ENCODE peak calls at places on chromosomes 12 and 14, in six cellular contexts. K is stimulated activated CD4-positive, alpha-beta T cell treated with anti-CD3 and anti-CD28 coated beads, Interleukin-12 subunit alpha, Interleukin-12 subunit beta, amount 100 ng/mL, for 4 hours; Y is neural crest cell; T is activated naive CD4-positive, alpha-beta T cell treated with anti-CD3 and anti-CD28 coated beads, Interleukin-2, amount 10 ng/mL, durations not matched to agents 7 days and 5 days; F is CD4-positive, alpha-beta T cell; L is K562. O is an unnamed sample.

GRCh38 chr12:52370906-52371608 is 3.8 kb upstream of the KRT85 start:
- DNase-seq in K (no peak), Y (no peak), T (no peak), F (no peak), L (no peak), O (no peak)

GRCh38 chr12:981956-982355 is 9.1 kb upstream of the ERC1 start:
- DNase-seq in K (no peak), Y (no peak), T (no peak), F (no peak), L (no peak), O (no peak)

GRCh38 chr12:12229556-12230092 is 37.2 kb downstream of the LRP6 start:
- DNase-seq in K (no peak), Y (no peak), T (no peak), F (no peak), L (no peak), O (no peak)

GRCh38 chr14:20641591-20641990 is at the start of gene OR6S1:
- DNase-seq in K (no peak), Y (no peak), T (no peak), F (no peak), L (no peak), O (no peak)

GRCh38 chr14:41668346-41668745 is 61.7 kb downstream of the LRFN5 start:
- DNase-seq in K (no peak), Y (no peak), T (no peak), F (no peak), L (no peak), O (no peak)

GRCh38 chr12:131929530-131930456 is 717 bp downstream of the PUS1 start:
- DNase-seq in K (peak; percentile 34), Y (peak; percentile 29), T (peak; percentile 64), F (peak; percentile 17), L (peak; percentile 81), O (peak; percentile 53)

GRCh38 chr14:36520601-36521525 is 831 bp upstream of the NKX2-1 start:
- DNase-seq in K (no peak), Y (peak; percentile 55), T (no peak), F (no peak), L (peak; percentile 29), O (peak; percentile 87)

GRCh38 chr12:114579389-114579788 is 104.6 kb downstream of the TBX3 start:
- DNase-seq in K (no peak), Y (no peak), T (no peak), F (no peak), L (no peak), O (no peak)

GRCh38 chr12:68237523-68238070 is 12.0 kb upstream of the IL26 start:
- DNase-seq in K (no peak), Y (no peak), T (no peak), F (no peak), L (no peak), O (no peak)

GRCh38 chr12:106978035-106978800 is 8.7 kb downstream of the MTERF2 start:
- DNase-seq in K (no peak), Y (no peak), T (no peak), F (no peak), L (no peak), O (no peak)

GRCh38 chr12:119693006-119693405 is 25.1 kb downstream of the PRKAB1 start:
- DNase-seq in K (no peak), Y (no peak), T (no peak), F (no peak), L (no peak), O (no peak)

GRCh38 chr12:77724367-77724957 is 106.2 kb upstream of the NAV3 start:
- DNase-seq in K (no peak), Y (no peak), T (no peak), F (no peak), L (no peak), O (peak; percentile 14)

GRCh38 chr14:60095781-60096450 is 4.2 kb downstream of the PCNX4 start:
- DNase-seq in K (no peak), Y (no peak), T (no peak), F (no peak), L (no peak), O (peak; percentile 3)

GRCh38 chr14:90017371-90017770 is 44.4 kb upstream of the KCNK13 start:
- DNase-seq in K (no peak), Y (no peak), T (no peak), F (no peak), L (no peak), O (no peak)

GRCh38 chr12:25771062-25771461 is 187.4 kb upstream of the RASSF8 start:
- DNase-seq in K (no peak), Y (no peak), T (no peak), F (no peak), L (no peak), O (no peak)

GRCh38 chr14:63993992-63994391 is 141.2 kb downstream of the SYNE2 start:
- DNase-seq in K (no peak), Y (no peak), T (no peak), F (no peak), L (no peak), O (no peak)

GRCh38 chr14:63853831-63854293 is 1.1 kb downstream of the SYNE2 start:
- DNase-seq in K (peak; percentile 23), Y (peak; percentile 30), T (peak; percentile 74), F (peak; percentile 52), L (no peak), O (peak; percentile 64)

GRCh38 chr12:48061943-48062719 is 43.7 kb downstream of the SENP1 start:
- DNase-seq in K (no peak), Y (no peak), T (no peak), F (no peak), L (no peak), O (peak; percentile 20)

GRCh38 chr12:106633451-106633823 is 50.6 kb downstream of the RFX4 start:
- DNase-seq in K (no peak), Y (no peak), T (no peak), F (no peak), L (no peak), O (no peak)

GRCh38 chr12:94644141-94644575 is 6.2 kb downstream of the TMCC3 start:
- DNase-seq in K (no peak), Y (no peak), T (peak; percentile 34), F (no peak), L (no peak), O (no peak)

GRCh38 chr12:91877022-91877421 is 268.6 kb downstream of the BTG1 start:
- DNase-seq in K (peak; percentile 52), Y (no peak), T (peak; percentile 88), F (peak; percentile 71), L (no peak), O (no peak)

GRCh38 chr14:52862652-52863338 is 71.4 kb upstream of the GNPNAT1 start:
- DNase-seq in K (no peak), Y (no peak), T (no peak), F (no peak), L (no peak), O (no peak)

GRCh38 chr12:6772331-6772695 is at the start of gene LAG3:
- DNase-seq in K (peak; percentile 67), Y (no peak), T (peak; percentile 68), F (no peak), L (no peak), O (no peak)

GRCh38 chr12:113819495-113819894 is 146.6 kb downstream of the RBM19 start:
- DNase-seq in K (no peak), Y (no peak), T (no peak), F (no peak), L (no peak), O (no peak)

GRCh38 chr12:131987552-131987951 is 37.8 kb downstream of the EP400 start:
- DNase-seq in K (no peak), Y (no peak), T (no peak), F (no peak), L (no peak), O (no peak)

GRCh38 chr14:67738740-67739504 is 37.2 kb downstream of the RDH12 start:
- DNase-seq in K (no peak), Y (no peak), T (no peak), F (no peak), L (peak; percentile 44), O (peak; percentile 76)

GRCh38 chr12:64931981-64932380 is 107.5 kb downstream of the TBC1D30 start:
- DNase-seq in K (no peak), Y (no peak), T (no peak), F (no peak), L (no peak), O (no peak)

GRCh38 chr12:115322275-115322674 is 638.3 kb upstream of the TBX3 start:
- DNase-seq in K (no peak), Y (no peak), T (no peak), F (no peak), L (no peak), O (no peak)

GRCh38 chr14:24256960-24257359 is 6.0 kb downstream of the TGM1 start:
- DNase-seq in K (no peak), Y (no peak), T (no peak), F (no peak), L (no peak), O (no peak)

GRCh38 chr12:29519585-29520182 is 22.2 kb upstream of the OVCH1 start:
- DNase-seq in K (peak; percentile 2), Y (peak; percentile 45), T (peak; percentile 23), F (no peak), L (peak; percentile 23), O (peak; percentile 49)

GRCh38 chr12:56152132-56152755 is at the start of gene MYL6B:
- DNase-seq in K (peak; percentile 92), Y (peak; percentile 81), T (peak; percentile 96), F (peak; percentile 91), L (peak; percentile 85), O (peak; percentile 95)

O was measured in NCI-H526.